ENCODE peak calls at places on chromosomes 12 and 14, in five cellular contexts. W, H, X, E and B are unnamed samples.

GRCh38 chr14:49853572-49854375 is 1.2 kb upstream of the NEMF start:
- DNase-seq in H (no peak), X (peak), W (peak), E (peak), B (peak)

GRCh38 chr14:67331368-67332125 is 28.1 kb downstream of the ATP6V1D start:
- DNase-seq in E (no peak), H (no peak), X (no peak), W (no peak), B (no peak)

GRCh38 chr12:102120886-102121285 is 903 bp downstream of the PARPBP start:
- DNase-seq in H (no peak), W (peak), E (peak), X (no peak), B (no peak)

GRCh38 chr14:91388551-91388975 is 29.1 kb downstream of the CCDC88C start:
- DNase-seq in W (no peak), X (no peak), H (no peak), E (no peak), B (no peak)

GRCh38 chr12:66539451-66539850 is 139.4 kb downstream of the GRIP1 start:
- DNase-seq in W (no peak), X (no peak), E (no peak), H (no peak), B (no peak)

GRCh38 chr12:16588812-16589211 is 17.1 kb downstream of the LMO3 start:
- DNase-seq in H (no peak), E (no peak), W (no peak), X (no peak), B (no peak)

GRCh38 chr12:55822228-55822627 is 4.4 kb downstream of the ORMDL2 start:
- DNase-seq in E (peak), W (no peak), H (no peak), X (no peak), B (no peak)

GRCh38 chr14:104974146-104974541 is 4.0 kb downstream of the AHNAK2 start:
- DNase-seq in E (no peak), H (no peak), W (no peak), X (no peak), B (no peak)

GRCh38 chr12:57149309-57149900 is 2.0 kb upstream of the LRP1-AS start:
- DNase-seq in X (no peak), W (peak), E (peak), H (no peak), B (no peak)

GRCh38 chr12:113537041-113537750 is 65.5 kb upstream of the LHX5 start:
- DNase-seq in H (no peak), E (no peak), W (no peak), X (no peak), B (no peak)

GRCh38 chr12:55982319-55982936 is 8.6 kb downstream of the RAB5B start:
- DNase-seq in X (no peak), H (no peak), W (peak), E (no peak), B (no peak)

GRCh38 chr12:101637936-101638335 is 43.2 kb downstream of the MYBPC1 start:
- DNase-seq in W (no peak), H (no peak), X (no peak), E (no peak), B (no peak)

GRCh38 chr14:58703149-58703509 is 65.4 kb downstream of the DACT1 start:
- DNase-seq in X (no peak), H (no peak), E (peak), W (no peak), B (no peak)

GRCh38 chr12:19299765-19300164 is 139.5 kb upstream of the AEBP2 start:
- DNase-seq in W (peak), X (no peak), E (no peak), H (no peak), B (no peak)

GRCh38 chr14:57161583-57161982 is 107.1 kb downstream of the EXOC5 start:
- DNase-seq in E (no peak), X (no peak), W (no peak), H (no peak), B (no peak)

GRCh38 chr12:79531547-79531946 is 159.2 kb downstream of the PAWR start:
- DNase-seq in E (no peak), H (no peak), X (no peak), W (peak), B (no peak)

GRCh38 chr14:76227450-76228050 is 75.8 kb downstream of the GPATCH2L start:
- DNase-seq in X (no peak), H (peak), E (no peak), W (peak), B (peak)

GRCh38 chr12:27619308-27619707 is 76.9 kb upstream of the REP15 start:
- DNase-seq in H (no peak), X (no peak), W (peak), E (no peak), B (peak)

GRCh38 chr14:89654998-89655397 is 238.0 kb upstream of the FOXN3 start:
- DNase-seq in X (no peak), H (no peak), E (no peak), W (no peak), B (no peak)

GRCh38 chr12:63021126-63021525 is 86.2 kb upstream of the PPM1H start:
- DNase-seq in E (no peak), X (no peak), W (no peak), H (no peak), B (no peak)

GRCh38 chr12:46660276-46660675 is 165.5 kb downstream of the SLC38A4 start:
- DNase-seq in W (peak), X (no peak), E (no peak), H (no peak), B (no peak)

GRCh38 chr12:386651-387050 is 2.5 kb downstream of the KDM5A start:
- DNase-seq in W (peak), E (no peak), H (no peak), X (no peak), B (no peak)

GRCh38 chr14:89391123-89391522 is 25.9 kb downstream of the FOXN3 start:
- DNase-seq in X (no peak), E (no peak), W (no peak), H (no peak), B (no peak)

GRCh38 chr14:62185078-62185477 is 422.9 kb downstream of the SNAPC1 start:
- DNase-seq in H (no peak), E (no peak), W (peak), X (no peak), B (no peak)

GRCh38 chr12:119603767-119604166 is 10.2 kb downstream of the TMEM233 start:
- DNase-seq in X (no peak), W (no peak), E (no peak), H (no peak), B (no peak)

GRCh38 chr12:110249716-110250225 is 31.3 kb upstream of the ATP2A2 start:
- DNase-seq in W (peak), E (peak), X (no peak), H (no peak), B (no peak)

DNA sequence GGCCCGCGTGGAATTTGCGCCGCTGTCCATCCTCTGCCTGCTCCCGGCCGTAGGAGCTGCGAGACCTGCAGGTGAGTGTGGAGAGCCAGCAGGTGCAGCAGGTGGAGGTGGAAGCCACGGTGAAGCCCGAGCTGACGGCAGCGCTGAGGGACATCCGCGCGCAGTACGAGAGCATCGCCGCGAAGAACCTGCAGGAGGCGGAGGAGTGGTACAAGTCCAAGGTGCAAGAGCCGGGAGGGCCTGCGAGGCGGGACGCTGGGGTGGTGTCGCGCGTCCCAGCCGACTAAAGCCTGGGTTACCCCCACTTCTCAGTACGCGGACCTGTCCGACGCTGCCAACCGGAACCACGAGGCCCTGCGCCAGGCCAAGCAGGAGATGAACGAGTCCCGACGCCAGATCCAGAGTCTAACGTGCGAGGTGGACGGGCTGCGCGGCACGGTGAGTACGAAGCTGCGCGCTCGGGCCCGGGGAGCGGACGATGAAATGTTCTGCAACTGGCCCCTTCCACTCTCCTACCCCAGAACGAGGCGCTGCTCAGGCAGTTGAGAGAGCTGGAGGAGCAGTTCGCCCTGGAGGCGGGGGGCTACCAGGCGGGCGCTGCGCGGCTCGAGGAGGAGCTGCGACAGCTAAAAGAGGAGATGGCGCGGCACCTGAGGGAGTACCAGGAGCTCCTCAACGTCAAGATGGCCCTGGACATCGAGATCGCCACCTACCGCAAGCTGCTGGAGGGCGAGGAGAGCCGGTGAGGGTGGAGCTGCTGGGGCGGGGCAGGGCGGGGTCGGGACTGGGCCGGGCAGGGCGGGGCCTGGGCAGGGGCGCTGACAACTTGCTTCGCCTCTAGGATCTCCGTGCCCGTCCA is 2.1 kb downstream of the PRPH start:
- DNase-seq in X (no peak), W (no peak), E (peak), H (no peak), B (no peak)
- TF ChIP-seq CTCF in X (peak), W (no peak), E (peak), H (peak), B (no peak)

DNA sequence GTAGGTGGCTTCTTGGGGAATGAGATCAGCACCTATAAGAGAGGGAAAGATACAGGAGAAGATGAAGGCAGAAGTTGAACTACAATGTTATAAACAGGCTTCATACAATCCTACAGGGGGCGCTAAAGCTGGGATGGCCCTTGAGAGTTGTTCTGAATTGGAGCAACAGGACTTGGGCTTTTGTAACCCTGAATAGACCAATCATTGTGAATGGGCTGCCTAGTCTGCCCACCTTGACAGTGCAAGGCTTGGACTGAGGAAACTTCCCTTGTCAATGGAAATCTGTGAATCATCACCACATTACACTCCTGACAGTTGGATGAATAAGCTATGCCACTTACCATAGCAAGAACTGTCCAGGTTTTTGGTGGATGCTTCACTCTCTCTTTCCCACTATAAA is 306.1 kb downstream of the KCNC2 start:
- DNase-seq in E (no peak), X (no peak), W (no peak), H (no peak), B (no peak)
- TF ChIP-seq CTCF in E (no peak), X (peak), W (no peak), H (no peak), B (no peak)

GRCh38 chr14:34806257-34806656 is 68.9 kb downstream of the BAZ1A start:
- DNase-seq in X (no peak), H (no peak), E (no peak), W (no peak), B (no peak)
- TF ChIP-seq CTCF in X (no peak), H (no peak), E (no peak), W (no peak), B (no peak)

GRCh38 chr14:51552275-51552674 is 99.4 kb upstream of the FRMD6 start:
- DNase-seq in X (no peak), H (no peak), E (no peak), W (no peak), B (no peak)
- TF ChIP-seq CTCF in X (peak), H (no peak), E (no peak), W (no peak), B (no peak)

GRCh38 chr12:24778486-24779304 is 170.2 kb downstream of the BCAT1 start:
- DNase-seq in E (no peak), W (peak), H (no peak), X (no peak), B (peak)

GRCh38 chr12:24777359-24777758 is 171.5 kb downstream of the BCAT1 start:
- DNase-seq in H (no peak), X (no peak), E (no peak), W (no peak), B (no peak)

GRCh38 chr12:24776856-24777255 is 172.0 kb downstream of the BCAT1 start:
- DNase-seq in H (no peak), W (peak), E (no peak), X (no peak), B (no peak)

DNA sequence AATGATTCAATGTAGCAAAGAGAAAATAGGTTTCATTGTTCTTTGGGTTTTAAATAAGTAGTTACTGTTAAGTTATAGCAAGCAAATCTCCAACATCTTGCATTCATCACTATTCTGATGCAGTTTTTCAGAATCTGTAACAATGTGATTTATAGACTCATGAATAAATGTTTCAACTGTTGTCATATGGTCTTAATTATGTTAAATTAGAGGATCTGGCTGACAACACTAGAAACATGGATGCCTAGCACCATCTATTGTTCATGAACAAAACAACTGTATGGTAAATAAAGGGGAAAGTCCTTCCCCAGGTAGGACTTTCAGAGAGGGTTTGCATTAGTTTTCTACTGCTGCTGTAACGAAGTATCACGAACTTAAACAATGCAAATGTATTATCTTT is 167.9 kb downstream of the BCAT1 start:
- DNase-seq in E (no peak), H (no peak), X (no peak), W (peak), B (peak)
- TF ChIP-seq CTCF in E (no peak), H (no peak), X (peak), W (no peak), B (peak)

DNA sequence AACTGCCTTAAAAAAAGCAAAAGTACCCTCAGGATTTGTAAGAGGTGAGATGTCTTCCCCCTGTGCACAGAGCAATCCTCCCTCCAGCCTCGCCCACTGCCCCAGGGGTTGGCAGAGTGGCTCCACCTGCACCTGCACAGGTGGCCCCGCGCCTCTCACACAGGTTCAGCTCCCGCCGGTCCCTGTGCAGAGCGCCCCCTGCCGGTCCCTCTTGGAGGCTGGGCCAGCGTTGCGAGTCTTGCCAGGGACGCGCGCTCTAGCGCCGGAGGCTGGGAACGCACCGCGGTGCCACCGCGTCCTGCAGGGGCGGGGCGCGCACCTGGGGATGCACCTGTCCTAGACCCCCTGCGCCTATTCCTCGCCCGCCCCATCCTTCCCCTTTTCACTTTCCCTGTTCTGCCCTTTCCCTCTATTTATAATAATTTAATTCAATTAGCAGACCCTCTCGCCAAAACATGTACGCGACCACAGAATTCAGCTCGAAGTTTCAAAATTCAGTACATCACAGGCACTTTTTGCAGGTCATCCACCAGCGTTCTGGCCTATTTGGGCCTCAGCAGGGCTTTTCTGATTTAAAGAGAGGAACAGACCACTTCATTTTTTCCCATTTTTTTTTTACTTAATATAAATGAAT is 618.6 kb downstream of the AACS start:
- DNase-seq in X (peak), W (no peak), E (peak), H (no peak), B (no peak)
- TF ChIP-seq CTCF in X (peak), W (no peak), E (peak), H (no peak), B (no peak)